ENCODE peak calls at places on chromosome X, in five cellular contexts. W is NCI-H1417, G is endodermal cell, Y is AG04450, H is ovary. K is an unnamed sample.

GRCh38 chrX:140510895-140511295 is 6.0 kb upstream of the SOX3 start:
- DNase-seq in G (peak), H (no peak), W (no peak), Y (no peak), K (no peak)

GRCh38 chrX:34275710-34276109 is 143.6 kb upstream of the FAM47A start:
- DNase-seq in Y (no peak), W (peak), H (no peak), G (no peak), K (no peak)

GRCh38 chrX:151983186-151983585 is 8.7 kb upstream of the GABRE start:
- DNase-seq in H (no peak), W (no peak), G (no peak), Y (no peak), K (no peak)

GRCh38 chrX:42028113-42028512 is 104.8 kb upstream of the CASK start:
- DNase-seq in G (no peak), W (no peak), Y (no peak), H (no peak), K (no peak)

GRCh38 chrX:46912673-46913491 is 661 bp downstream of the JADE3 start:
- DNase-seq in W (peak), H (peak), Y (no peak), G (peak), K (peak)

GRCh38 chrX:38060331-38060878 is 54.1 kb downstream of the SYTL5 start:
- DNase-seq in Y (no peak), H (no peak), W (no peak), G (no peak), K (no peak)

GRCh38 chrX:96440941-96441340 is 243.7 kb upstream of the DIAPH2 start:
- DNase-seq in W (no peak), Y (no peak), H (peak), G (no peak), K (no peak)

GRCh38 chrX:19964017-19964710 is 26.7 kb downstream of the BCLAF3 start:
- DNase-seq in G (no peak), W (no peak), H (no peak), Y (no peak), K (no peak)

GRCh38 chrX:154987940-154988339 is 34.6 kb downstream of the F8 start:
- DNase-seq in G (no peak), W (no peak), Y (no peak), H (no peak), K (no peak)

GRCh38 chrX:53421125-53421524 is 1.3 kb downstream of the SMC1A start:
- DNase-seq in G (no peak), Y (no peak), H (no peak), W (peak), K (no peak)

GRCh38 chrX:135095715-135096114 is 24.6 kb downstream of the ETDB start:
- DNase-seq in G (no peak), H (no peak), Y (no peak), W (no peak), K (no peak)

GRCh38 chrX:113644426-113644825 is 803.8 kb upstream of the AMOT start:
- DNase-seq in G (no peak), Y (no peak), H (no peak), W (no peak), K (no peak)

GRCh38 chrX:42241421-42241820 is 318.1 kb upstream of the CASK start:
- DNase-seq in G (no peak), Y (no peak), H (no peak), W (no peak), K (no peak)